ENCODE peak calls at places on chromosomes 5 and 9, in seven cellular contexts. I is nucleus accumbens; H is stimulated activated CD4-positive, alpha-beta T cell treated with anti-CD3 and anti-CD28 coated beads, Interleukin-12 subunit alpha, Interleukin-12 subunit beta, amount 100 ng/mL, for 4 hours; K is left cardiac atrium; D is CD4-positive, alpha-beta memory T cell; O is activated CD8-positive, alpha-beta memory T cell treated with anti-CD3 and anti-CD28 coated beads, Interleukin-2, amount 50 U/mL, for 4 hours; F is cardiac muscle cell. L is an unnamed sample.

GRCh38 chr5:90658620-90659019 is 100.0 kb downstream of the ADGRV1 start:
- DNase-seq in O (no peak), K (no peak), D (no peak), I (no peak), F (no peak), H (no peak), L (no peak)

GRCh38 chr9:137045294-137046093 is 483 bp downstream of the NPDC1 start:
- DNase-seq in K (no peak), I (no peak), F (peak), D (no peak), H (no peak), O (no peak), L (peak)

GRCh38 chr5:137888489-137888874 is 775 bp upstream of the PKD2L2 start:
- DNase-seq in K (no peak), F (no peak), I (no peak), D (no peak), H (no peak), O (no peak), L (no peak)

GRCh38 chr5:127985811-127986325 is 97.7 kb upstream of the SLC12A2 start:
- DNase-seq in I (no peak), K (no peak), H (no peak), D (no peak), O (no peak), F (peak), L (no peak)

GRCh38 chr9:34572092-34572491 is 17.4 kb downstream of the CNTFR start:
- DNase-seq in H (no peak), O (no peak), K (no peak), I (no peak), D (no peak), F (no peak), L (no peak)

GRCh38 chr5:100691545-100691944 is 156.4 kb downstream of the FAM174A start:
- DNase-seq in F (no peak), H (no peak), O (no peak), K (no peak), D (no peak), I (no peak), L (no peak)

GRCh38 chr9:107545036-107545435 is 55.5 kb upstream of the KLF4 start:
- DNase-seq in D (no peak), I (no peak), O (no peak), H (no peak), K (no peak), F (no peak), L (no peak)

GRCh38 chr9:132673355-132673754 is 3.1 kb downstream of the GTF3C4 start:
- DNase-seq in D (no peak), O (no peak), H (no peak), F (peak), I (no peak), K (no peak), L (peak)

GRCh38 chr5:129996896-129997295 is 92.6 kb downstream of the CHSY3 start:
- DNase-seq in D (no peak), H (no peak), F (peak), O (no peak), I (no peak), K (no peak), L (no peak)

GRCh38 chr5:179410291-179411160 is 65.3 kb upstream of the ADAMTS2 start:
- DNase-seq in O (no peak), F (no peak), D (no peak), K (no peak), H (no peak), I (no peak), L (no peak)

GRCh38 chr9:137077758-137078693 is 709 bp downstream of the UAP1L1 start:
- DNase-seq in O (peak), H (peak), I (no peak), F (peak), K (no peak), D (peak), L (peak)

GRCh38 chr9:124810513-124811355 is 33.8 kb downstream of the OLFML2A start:
- DNase-seq in I (no peak), D (no peak), O (no peak), H (no peak), K (peak), F (peak), L (no peak)

GRCh38 chr9:99827244-99827643 is 5.6 kb downstream of the NR4A3 start:
- DNase-seq in F (no peak), K (no peak), O (no peak), H (no peak), D (no peak), I (no peak), L (no peak)

GRCh38 chr9:70641631-70642030 is 227.2 kb upstream of the KLF9 start:
- DNase-seq in K (no peak), H (no peak), O (no peak), I (no peak), D (no peak), F (peak), L (no peak)

GRCh38 chr9:115144706-115145105 is 26.7 kb upstream of the TNC start:
- DNase-seq in H (no peak), O (no peak), I (no peak), D (no peak), F (no peak), K (no peak), L (no peak)

GRCh38 chr5:170330568-170331054 is 33.0 kb upstream of the LCP2 start:
- DNase-seq in F (no peak), D (peak), O (no peak), I (no peak), K (no peak), H (no peak), L (peak)

GRCh38 chr9:126471084-126471611 is 142.6 kb upstream of the LMX1B start:
- DNase-seq in I (no peak), F (peak), K (peak), D (peak), O (peak), H (peak), L (peak)

GRCh38 chr9:107213080-107213479 is 70.0 kb upstream of the RAD23B start:
- DNase-seq in H (no peak), F (no peak), D (no peak), K (no peak), I (no peak), O (no peak), L (peak)

GRCh38 chr9:122325124-122325523 is 45.7 kb upstream of the PTGS1 start:
- DNase-seq in I (no peak), K (no peak), O (no peak), F (no peak), H (no peak), D (no peak), L (no peak)

GRCh38 chr9:114954986-114955623 is 24.7 kb upstream of the TNFSF8 start:
- DNase-seq in O (no peak), I (no peak), K (no peak), F (no peak), H (no peak), D (no peak), L (no peak)

GRCh38 chr5:2874099-2874498 is 122.6 kb upstream of the IRX2 start:
- DNase-seq in O (no peak), F (no peak), D (no peak), H (no peak), K (no peak), I (no peak), L (no peak)

GRCh38 chr5:140084466-140084865 is 29.4 kb upstream of the PURA start:
- DNase-seq in I (no peak), H (no peak), K (no peak), D (no peak), O (no peak), F (no peak), L (no peak)

GRCh38 chr9:127206666-127207065 is 57.9 kb upstream of the GARNL3 start:
- DNase-seq in O (no peak), F (no peak), D (no peak), I (no peak), K (no peak), H (no peak), L (no peak)

GRCh38 chr5:72584466-72584865 is 77.3 kb upstream of the ZNF366 start:
- DNase-seq in I (no peak), O (no peak), H (no peak), D (no peak), K (no peak), F (peak), L (no peak)

GRCh38 chr5:15106530-15107283 is 235.1 kb upstream of the ANKH start:
- DNase-seq in O (no peak), I (no peak), D (no peak), F (no peak), K (no peak), H (no peak), L (no peak)

GRCh38 chr9:111356567-111357244 is 26.7 kb upstream of the OR2K2 start:
- DNase-seq in K (no peak), H (no peak), F (peak), D (no peak), I (no peak), O (no peak), L (no peak)

GRCh38 chr5:84086517-84086916 is 298.2 kb downstream of the EDIL3 start:
- DNase-seq in F (no peak), D (no peak), I (no peak), K (no peak), H (no peak), O (no peak), L (no peak)

GRCh38 chr9:96318921-96319560 is 17.1 kb upstream of the HSD17B3 start:
- DNase-seq in I (no peak), F (no peak), K (no peak), H (no peak), D (no peak), O (no peak), L (no peak)

GRCh38 chr5:141413540-141414069 is 818 bp downstream of the PCDHGA10 start:
- DNase-seq in O (no peak), F (no peak), K (no peak), D (no peak), I (no peak), H (no peak), L (no peak)

GRCh38 chr5:177489119-177489716 is 8.2 kb downstream of the PDLIM7 start:
- DNase-seq in O (no peak), I (no peak), H (no peak), D (no peak), K (no peak), F (no peak), L (peak)

GRCh38 chr5:123696948-123697347 is 185.0 kb downstream of the CSNK1G3 start:
- DNase-seq in O (no peak), H (no peak), F (peak), I (peak), K (peak), D (no peak), L (no peak)

GRCh38 chr5:143922718-143923117 is 110.8 kb downstream of the HMHB1 start:
- DNase-seq in K (no peak), H (no peak), I (no peak), O (no peak), F (peak), D (no peak), L (no peak)